ENCODE peak calls at places on chromosomes 13 and 19, in ten cellular contexts. One of them, this sample, is unnamed.

GRCh38 chr13:113630804-113631203 is 27.2 kb downstream of the ATP4B start:
- DNase-seq in stimulated activated CD4-positive, alpha-beta T cell treated with anti-CD3 and anti-CD28 coated beads, TNF-alpha, amount 100 ng/mL, for 1 hour: no peak
- DNase-seq in nephron progenitor cell: no peak
- DNase-seq in HT-29: no peak
- DNase-seq in NCI-H146: peak
- DNase-seq in central memory CD4-positive, alpha-beta T cell: no peak
- DNase-seq in thoracic aorta: no peak
- DNase-seq in pulmonary artery endothelial cell: no peak
- DNase-seq in GM10248: no peak
- DNase-seq in NCI-H1092: no peak
- DNase-seq in this sample: no peak

GRCh38 chr19:49637865-49638350 is 2.0 kb downstream of the RRAS start:
- DNase-seq in NCI-H1092: no peak
- DNase-seq in NCI-H146: no peak
- DNase-seq in GM10248: no peak
- DNase-seq in central memory CD4-positive, alpha-beta T cell: no peak
- DNase-seq in pulmonary artery endothelial cell: no peak
- DNase-seq in HT-29: peak
- DNase-seq in nephron progenitor cell: peak
- DNase-seq in thoracic aorta: peak
- DNase-seq in stimulated activated CD4-positive, alpha-beta T cell treated with anti-CD3 and anti-CD28 coated beads, TNF-alpha, amount 100 ng/mL, for 1 hour: no peak
- DNase-seq in this sample: no peak

GRCh38 chr19:50703915-50704548 is 15.6 kb downstream of the SHANK1 start:
- DNase-seq in HT-29: peak
- DNase-seq in thoracic aorta: no peak
- DNase-seq in nephron progenitor cell: no peak
- DNase-seq in NCI-H146: peak
- DNase-seq in stimulated activated CD4-positive, alpha-beta T cell treated with anti-CD3 and anti-CD28 coated beads, TNF-alpha, amount 100 ng/mL, for 1 hour: no peak
- DNase-seq in pulmonary artery endothelial cell: no peak
- DNase-seq in central memory CD4-positive, alpha-beta T cell: no peak
- DNase-seq in GM10248: no peak
- DNase-seq in NCI-H1092: no peak
- DNase-seq in this sample: no peak

GRCh38 chr19:42352216-42352892 is 26.9 kb downstream of the MEGF8 start:
- DNase-seq in HT-29: peak
- DNase-seq in GM10248: peak
- DNase-seq in central memory CD4-positive, alpha-beta T cell: no peak
- DNase-seq in NCI-H1092: no peak
- DNase-seq in pulmonary artery endothelial cell: no peak
- DNase-seq in nephron progenitor cell: no peak
- DNase-seq in stimulated activated CD4-positive, alpha-beta T cell treated with anti-CD3 and anti-CD28 coated beads, TNF-alpha, amount 100 ng/mL, for 1 hour: no peak
- DNase-seq in NCI-H146: no peak
- DNase-seq in thoracic aorta: no peak
- DNase-seq in this sample: no peak

GRCh38 chr13:32045537-32045936 is 14.0 kb downstream of the FRY start:
- DNase-seq in stimulated activated CD4-positive, alpha-beta T cell treated with anti-CD3 and anti-CD28 coated beads, TNF-alpha, amount 100 ng/mL, for 1 hour: no peak
- DNase-seq in NCI-H1092: no peak
- DNase-seq in thoracic aorta: no peak
- DNase-seq in HT-29: no peak
- DNase-seq in central memory CD4-positive, alpha-beta T cell: no peak
- DNase-seq in NCI-H146: no peak
- DNase-seq in pulmonary artery endothelial cell: no peak
- DNase-seq in nephron progenitor cell: no peak
- DNase-seq in GM10248: no peak
- DNase-seq in this sample: no peak

GRCh38 chr13:28611654-28612131 is 47.2 kb upstream of the POMP start:
- DNase-seq in HT-29: no peak
- DNase-seq in NCI-H1092: no peak
- DNase-seq in stimulated activated CD4-positive, alpha-beta T cell treated with anti-CD3 and anti-CD28 coated beads, TNF-alpha, amount 100 ng/mL, for 1 hour: no peak
- DNase-seq in nephron progenitor cell: no peak
- DNase-seq in central memory CD4-positive, alpha-beta T cell: peak
- DNase-seq in thoracic aorta: no peak
- DNase-seq in NCI-H146: no peak
- DNase-seq in GM10248: no peak
- DNase-seq in pulmonary artery endothelial cell: no peak
- DNase-seq in this sample: no peak

GRCh38 chr13:72489751-72490150 is 237.7 kb downstream of the MZT1 start:
- DNase-seq in stimulated activated CD4-positive, alpha-beta T cell treated with anti-CD3 and anti-CD28 coated beads, TNF-alpha, amount 100 ng/mL, for 1 hour: no peak
- DNase-seq in nephron progenitor cell: no peak
- DNase-seq in central memory CD4-positive, alpha-beta T cell: no peak
- DNase-seq in NCI-H146: no peak
- DNase-seq in NCI-H1092: no peak
- DNase-seq in pulmonary artery endothelial cell: no peak
- DNase-seq in GM10248: no peak
- DNase-seq in HT-29: no peak
- DNase-seq in thoracic aorta: no peak
- DNase-seq in this sample: no peak

GRCh38 chr19:16325671-16326400 is 1.2 kb downstream of the KLF2 start:
- DNase-seq in central memory CD4-positive, alpha-beta T cell: peak
- DNase-seq in NCI-H1092: peak
- DNase-seq in thoracic aorta: no peak
- DNase-seq in GM10248: no peak
- DNase-seq in stimulated activated CD4-positive, alpha-beta T cell treated with anti-CD3 and anti-CD28 coated beads, TNF-alpha, amount 100 ng/mL, for 1 hour: no peak
- DNase-seq in NCI-H146: peak
- DNase-seq in pulmonary artery endothelial cell: no peak
- DNase-seq in HT-29: no peak
- DNase-seq in nephron progenitor cell: peak
- DNase-seq in this sample: no peak

GRCh38 chr13:38013676-38014075 is 144.1 kb upstream of the TRPC4 start:
- DNase-seq in pulmonary artery endothelial cell: peak
- DNase-seq in central memory CD4-positive, alpha-beta T cell: no peak
- DNase-seq in nephron progenitor cell: no peak
- DNase-seq in NCI-H1092: no peak
- DNase-seq in thoracic aorta: no peak
- DNase-seq in stimulated activated CD4-positive, alpha-beta T cell treated with anti-CD3 and anti-CD28 coated beads, TNF-alpha, amount 100 ng/mL, for 1 hour: no peak
- DNase-seq in HT-29: no peak
- DNase-seq in NCI-H146: no peak
- DNase-seq in GM10248: no peak
- DNase-seq in this sample: no peak

GRCh38 chr19:1401138-1401888 is at the start of gene GAMT:
- DNase-seq in HT-29: no peak
- DNase-seq in thoracic aorta: no peak
- DNase-seq in NCI-H1092: peak
- DNase-seq in central memory CD4-positive, alpha-beta T cell: peak
- DNase-seq in NCI-H146: peak
- DNase-seq in GM10248: peak
- DNase-seq in pulmonary artery endothelial cell: no peak
- DNase-seq in stimulated activated CD4-positive, alpha-beta T cell treated with anti-CD3 and anti-CD28 coated beads, TNF-alpha, amount 100 ng/mL, for 1 hour: no peak
- DNase-seq in nephron progenitor cell: peak
- DNase-seq in this sample: no peak

GRCh38 chr19:37905936-37906867 is at the start of gene WDR87:
- DNase-seq in NCI-H1092: peak
- DNase-seq in central memory CD4-positive, alpha-beta T cell: peak
- DNase-seq in nephron progenitor cell: peak
- DNase-seq in HT-29: peak
- DNase-seq in stimulated activated CD4-positive, alpha-beta T cell treated with anti-CD3 and anti-CD28 coated beads, TNF-alpha, amount 100 ng/mL, for 1 hour: peak
- DNase-seq in thoracic aorta: no peak
- DNase-seq in NCI-H146: peak
- DNase-seq in pulmonary artery endothelial cell: no peak
- DNase-seq in GM10248: peak
- DNase-seq in this sample: no peak

GRCh38 chr13:90055121-90055520 is 1292.4 kb upstream of the MIR17HG start:
- DNase-seq in thoracic aorta: no peak
- DNase-seq in NCI-H146: no peak
- DNase-seq in central memory CD4-positive, alpha-beta T cell: no peak
- DNase-seq in stimulated activated CD4-positive, alpha-beta T cell treated with anti-CD3 and anti-CD28 coated beads, TNF-alpha, amount 100 ng/mL, for 1 hour: no peak
- DNase-seq in nephron progenitor cell: no peak
- DNase-seq in pulmonary artery endothelial cell: no peak
- DNase-seq in NCI-H1092: no peak
- DNase-seq in GM10248: no peak
- DNase-seq in HT-29: no peak
- DNase-seq in this sample: no peak

GRCh38 chr13:27211771-27212364 is 39.5 kb upstream of the RPL21 start:
- DNase-seq in thoracic aorta: no peak
- DNase-seq in HT-29: no peak
- DNase-seq in NCI-H1092: no peak
- DNase-seq in GM10248: no peak
- DNase-seq in nephron progenitor cell: no peak
- DNase-seq in stimulated activated CD4-positive, alpha-beta T cell treated with anti-CD3 and anti-CD28 coated beads, TNF-alpha, amount 100 ng/mL, for 1 hour: no peak
- DNase-seq in pulmonary artery endothelial cell: no peak
- DNase-seq in NCI-H146: no peak
- DNase-seq in central memory CD4-positive, alpha-beta T cell: no peak
- DNase-seq in this sample: no peak

GRCh38 chr13:99930925-99931324 is 40.6 kb downstream of the ZIC5 start:
- DNase-seq in thoracic aorta: no peak
- DNase-seq in nephron progenitor cell: no peak
- DNase-seq in NCI-H1092: no peak
- DNase-seq in stimulated activated CD4-positive, alpha-beta T cell treated with anti-CD3 and anti-CD28 coated beads, TNF-alpha, amount 100 ng/mL, for 1 hour: no peak
- DNase-seq in HT-29: no peak
- DNase-seq in GM10248: no peak
- DNase-seq in central memory CD4-positive, alpha-beta T cell: no peak
- DNase-seq in NCI-H146: no peak
- DNase-seq in pulmonary artery endothelial cell: no peak
- DNase-seq in this sample: no peak

GRCh38 chr19:4360641-4361151 is 17.3 kb downstream of the MPND start:
- DNase-seq in stimulated activated CD4-positive, alpha-beta T cell treated with anti-CD3 and anti-CD28 coated beads, TNF-alpha, amount 100 ng/mL, for 1 hour: no peak
- DNase-seq in nephron progenitor cell: no peak
- DNase-seq in NCI-H146: no peak
- DNase-seq in thoracic aorta: no peak
- DNase-seq in GM10248: no peak
- DNase-seq in pulmonary artery endothelial cell: no peak
- DNase-seq in central memory CD4-positive, alpha-beta T cell: no peak
- DNase-seq in NCI-H1092: no peak
- DNase-seq in HT-29: no peak
- DNase-seq in this sample: no peak

GRCh38 chr13:28037399-28037798 is 48.9 kb upstream of the URAD start:
- DNase-seq in stimulated activated CD4-positive, alpha-beta T cell treated with anti-CD3 and anti-CD28 coated beads, TNF-alpha, amount 100 ng/mL, for 1 hour: no peak
- DNase-seq in NCI-H146: no peak
- DNase-seq in HT-29: no peak
- DNase-seq in pulmonary artery endothelial cell: no peak
- DNase-seq in central memory CD4-positive, alpha-beta T cell: no peak
- DNase-seq in NCI-H1092: no peak
- DNase-seq in GM10248: no peak
- DNase-seq in thoracic aorta: no peak
- DNase-seq in nephron progenitor cell: no peak
- DNase-seq in this sample: no peak

GRCh38 chr13:50678464-50679162 is 164.9 kb downstream of the DLEU7 start:
- DNase-seq in HT-29: no peak
- DNase-seq in nephron progenitor cell: no peak
- DNase-seq in pulmonary artery endothelial cell: no peak
- DNase-seq in central memory CD4-positive, alpha-beta T cell: no peak
- DNase-seq in stimulated activated CD4-positive, alpha-beta T cell treated with anti-CD3 and anti-CD28 coated beads, TNF-alpha, amount 100 ng/mL, for 1 hour: no peak
- DNase-seq in NCI-H1092: no peak
- DNase-seq in NCI-H146: no peak
- DNase-seq in thoracic aorta: no peak
- DNase-seq in GM10248: no peak
- DNase-seq in this sample: no peak

GRCh38 chr13:94345374-94346195 is 133.9 kb downstream of the DCT start:
- DNase-seq in HT-29: peak
- DNase-seq in thoracic aorta: no peak
- DNase-seq in central memory CD4-positive, alpha-beta T cell: peak
- DNase-seq in nephron progenitor cell: no peak
- DNase-seq in NCI-H146: peak
- DNase-seq in GM10248: no peak
- DNase-seq in pulmonary artery endothelial cell: peak
- DNase-seq in stimulated activated CD4-positive, alpha-beta T cell treated with anti-CD3 and anti-CD28 coated beads, TNF-alpha, amount 100 ng/mL, for 1 hour: no peak
- DNase-seq in NCI-H1092: peak
- DNase-seq in this sample: peak

GRCh38 chr13:97308735-97309429 is 86.7 kb downstream of the MBNL2 start:
- DNase-seq in NCI-H1092: no peak
- DNase-seq in GM10248: no peak
- DNase-seq in thoracic aorta: no peak
- DNase-seq in stimulated activated CD4-positive, alpha-beta T cell treated with anti-CD3 and anti-CD28 coated beads, TNF-alpha, amount 100 ng/mL, for 1 hour: no peak
- DNase-seq in central memory CD4-positive, alpha-beta T cell: no peak
- DNase-seq in NCI-H146: no peak
- DNase-seq in nephron progenitor cell: no peak
- DNase-seq in HT-29: no peak
- DNase-seq in pulmonary artery endothelial cell: no peak
- DNase-seq in this sample: no peak

GRCh38 chr13:108155185-108156106 is 59.9 kb downstream of the LIG4 start:
- DNase-seq in thoracic aorta: no peak
- DNase-seq in nephron progenitor cell: peak
- DNase-seq in NCI-H146: peak
- DNase-seq in NCI-H1092: peak
- DNase-seq in stimulated activated CD4-positive, alpha-beta T cell treated with anti-CD3 and anti-CD28 coated beads, TNF-alpha, amount 100 ng/mL, for 1 hour: no peak
- DNase-seq in HT-29: peak
- DNase-seq in GM10248: peak
- DNase-seq in central memory CD4-positive, alpha-beta T cell: peak
- DNase-seq in pulmonary artery endothelial cell: no peak
- DNase-seq in this sample: peak

GRCh38 chr13:52984881-52985363 is 43.7 kb upstream of the OLFM4 start:
- DNase-seq in nephron progenitor cell: no peak
- DNase-seq in thoracic aorta: no peak
- DNase-seq in NCI-H1092: no peak
- DNase-seq in pulmonary artery endothelial cell: no peak
- DNase-seq in central memory CD4-positive, alpha-beta T cell: no peak
- DNase-seq in GM10248: no peak
- DNase-seq in stimulated activated CD4-positive, alpha-beta T cell treated with anti-CD3 and anti-CD28 coated beads, TNF-alpha, amount 100 ng/mL, for 1 hour: no peak
- DNase-seq in HT-29: no peak
- DNase-seq in NCI-H146: no peak
- DNase-seq in this sample: no peak

GRCh38 chr19:2815191-2815614 is 4.5 kb upstream of the ZNF554 start:
- DNase-seq in pulmonary artery endothelial cell: no peak
- DNase-seq in HT-29: no peak
- DNase-seq in nephron progenitor cell: no peak
- DNase-seq in stimulated activated CD4-positive, alpha-beta T cell treated with anti-CD3 and anti-CD28 coated beads, TNF-alpha, amount 100 ng/mL, for 1 hour: no peak
- DNase-seq in thoracic aorta: no peak
- DNase-seq in NCI-H146: no peak
- DNase-seq in GM10248: no peak
- DNase-seq in NCI-H1092: no peak
- DNase-seq in central memory CD4-positive, alpha-beta T cell: no peak
- DNase-seq in this sample: no peak

GRCh38 chr13:84399320-84400085 is 517.2 kb upstream of the SLITRK1 start:
- DNase-seq in nephron progenitor cell: no peak
- DNase-seq in NCI-H1092: no peak
- DNase-seq in stimulated activated CD4-positive, alpha-beta T cell treated with anti-CD3 and anti-CD28 coated beads, TNF-alpha, amount 100 ng/mL, for 1 hour: no peak
- DNase-seq in pulmonary artery endothelial cell: no peak
- DNase-seq in thoracic aorta: no peak
- DNase-seq in central memory CD4-positive, alpha-beta T cell: no peak
- DNase-seq in HT-29: no peak
- DNase-seq in GM10248: no peak
- DNase-seq in NCI-H146: no peak
- DNase-seq in this sample: no peak

GRCh38 chr13:20772401-20773131 is 1.2 kb downstream of the EEF1AKMT1 start:
- DNase-seq in stimulated activated CD4-positive, alpha-beta T cell treated with anti-CD3 and anti-CD28 coated beads, TNF-alpha, amount 100 ng/mL, for 1 hour: no peak
- DNase-seq in thoracic aorta: no peak
- DNase-seq in HT-29: no peak
- DNase-seq in NCI-H1092: no peak
- DNase-seq in central memory CD4-positive, alpha-beta T cell: no peak
- DNase-seq in NCI-H146: no peak
- DNase-seq in GM10248: no peak
- DNase-seq in nephron progenitor cell: no peak
- DNase-seq in pulmonary artery endothelial cell: no peak
- DNase-seq in this sample: no peak

GRCh38 chr19:1767464-1767933 is 14.2 kb downstream of the ONECUT3 start:
- DNase-seq in GM10248: peak
- DNase-seq in thoracic aorta: no peak
- DNase-seq in central memory CD4-positive, alpha-beta T cell: peak
- DNase-seq in stimulated activated CD4-positive, alpha-beta T cell treated with anti-CD3 and anti-CD28 coated beads, TNF-alpha, amount 100 ng/mL, for 1 hour: no peak
- DNase-seq in NCI-H1092: no peak
- DNase-seq in NCI-H146: no peak
- DNase-seq in HT-29: no peak
- DNase-seq in nephron progenitor cell: peak
- DNase-seq in pulmonary artery endothelial cell: no peak
- DNase-seq in this sample: no peak

GRCh38 chr19:16206637-16207036 is 8.9 kb downstream of the AP1M1 start:
- DNase-seq in thoracic aorta: no peak
- DNase-seq in HT-29: no peak
- DNase-seq in pulmonary artery endothelial cell: no peak
- DNase-seq in NCI-H146: no peak
- DNase-seq in stimulated activated CD4-positive, alpha-beta T cell treated with anti-CD3 and anti-CD28 coated beads, TNF-alpha, amount 100 ng/mL, for 1 hour: no peak
- DNase-seq in central memory CD4-positive, alpha-beta T cell: no peak
- DNase-seq in nephron progenitor cell: no peak
- DNase-seq in GM10248: no peak
- DNase-seq in NCI-H1092: no peak
- DNase-seq in this sample: no peak